ENCODE peak calls at places on chromosomes 5 and 9, in four cellular contexts. W, F, T and R are unnamed samples.

GRCh38 chr5:180085837-180086236 is 14.3 kb upstream of the RNF130 start:
- DNase-seq in W (peak), F (peak), T (no peak), R (no peak)

GRCh38 chr9:96061293-96061987 is 185.9 kb downstream of the ERCC6L2 start:
- DNase-seq in W (peak), F (peak), T (peak), R (peak)

GRCh38 chr5:1174122-1174936 is 27.1 kb upstream of the SLC6A19 start:
- DNase-seq in W (peak), F (peak), T (peak), R (peak)

GRCh38 chr5:17216176-17216973 is 1.1 kb upstream of the BASP1 start:
- DNase-seq in W (peak), F (peak), T (peak), R (peak)

GRCh38 chr9:120893585-120893857 is 16.5 kb upstream of the PHF19 start:
- DNase-seq in W (no peak), F (no peak), T (no peak), R (peak)

GRCh38 chr5:75281716-75282465 is 45.2 kb upstream of the ANKRD31 start:
- DNase-seq in W (no peak), F (peak), T (no peak), R (peak)

GRCh38 chr9:7186175-7186574 is 428.4 kb downstream of the KDM4C start:
- DNase-seq in W (peak), F (peak), T (no peak), R (peak)

GRCh38 chr5:150412319-150413175 is at the start of gene CD74:
- DNase-seq in W (peak), F (peak), T (peak), R (peak)

GRCh38 chr5:77008413-77008812 is 21.8 kb upstream of the AGGF1 start:
- DNase-seq in W (no peak), F (no peak), T (no peak), R (no peak)

GRCh38 chr9:108104991-108105390 is 615.4 kb upstream of the KLF4 start:
- DNase-seq in W (no peak), F (no peak), T (no peak), R (no peak)

GRCh38 chr9:83956288-83957028 is 23.6 kb downstream of the HNRNPK start:
- DNase-seq in W (peak), F (no peak), T (no peak), R (no peak)

GRCh38 chr5:34915139-34915855 is at the start of the genes BRIX1 and RAD1:
- DNase-seq in W (peak), F (peak), T (peak), R (peak)
- H2BK15ac ChIP-seq in W (no peak), F (no peak), T (no peak), R (peak)

GRCh38 chr9:99177576-99178365 is 44.0 kb downstream of the ALG2 start:
- DNase-seq in W (no peak), F (no peak), T (no peak), R (no peak)
- H3K56ac ChIP-seq in W (no peak), F (no peak), T (no peak), R (no peak)

GRCh38 chr5:91280062-91280941 is 102.8 kb downstream of the ARRDC3 start:
- DNase-seq in W (peak), F (peak), T (peak), R (peak)
- H2BK15ac ChIP-seq in W (no peak), F (no peak), T (peak), R (peak)

GRCh38 chr5:82859439-82860140 is 217.6 kb downstream of the TMEM167A start:
- DNase-seq in W (no peak), F (no peak), T (no peak), R (no peak)

GRCh38 chr5:82863260-82863659 is 213.9 kb downstream of the TMEM167A start:
- DNase-seq in W (no peak), F (no peak), T (no peak), R (no peak)

GRCh38 chr5:82861705-82862104 is 215.5 kb downstream of the TMEM167A start:
- DNase-seq in W (no peak), F (no peak), T (no peak), R (no peak)

GRCh38 chr5:82865625-82866024 is 211.6 kb downstream of the TMEM167A start:
- DNase-seq in W (no peak), F (no peak), T (no peak), R (no peak)

DNA sequence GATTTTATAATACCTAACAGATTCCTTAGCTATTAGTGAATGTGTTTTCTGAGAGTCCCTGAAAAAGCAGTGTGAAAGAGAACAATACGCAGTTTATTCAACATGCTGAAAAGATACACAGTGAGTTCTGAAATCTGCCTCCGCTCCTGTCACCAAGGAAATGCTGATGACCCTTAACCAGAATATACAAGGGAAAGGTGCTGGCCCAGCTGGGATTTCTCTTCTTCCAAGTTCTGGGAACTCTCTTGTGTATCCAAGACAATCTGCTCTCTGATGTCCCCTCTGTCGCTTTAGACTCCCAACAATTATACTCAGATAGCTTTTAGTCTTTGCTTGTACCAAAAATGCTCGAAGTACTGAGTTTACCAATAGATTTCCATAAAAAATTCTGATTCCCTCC is 214.9 kb downstream of the TMEM167A start:
- DNase-seq in W (no peak), F (no peak), T (no peak), R (no peak)
- H3K56ac ChIP-seq in W (no peak), F (no peak), T (no peak), R (no peak)

GRCh38 chr5:71455427-71456361 is at the start of gene BDP1:
- DNase-seq in W (peak), F (peak), T (peak), R (peak)
- H2BK15ac ChIP-seq in W (no peak), F (no peak), T (no peak), R (no peak)

DNA sequence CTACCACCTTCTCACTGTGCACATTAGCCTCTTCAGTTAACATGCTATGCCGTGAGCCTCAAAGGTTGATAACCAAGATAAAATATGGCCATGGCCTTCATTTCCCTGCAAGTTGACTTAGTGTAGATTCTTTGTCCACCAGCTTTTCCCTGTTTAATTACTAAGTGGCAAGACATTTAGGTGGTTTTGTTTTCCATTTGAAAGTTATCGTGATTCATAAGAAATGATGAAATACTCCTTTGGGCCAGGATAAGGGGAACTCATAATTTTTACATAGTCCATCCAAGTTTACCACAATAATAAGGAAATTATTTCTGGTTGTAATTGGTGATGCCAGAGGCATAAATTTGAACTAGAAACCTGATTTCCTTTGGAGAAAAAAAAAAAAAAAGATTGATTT is 609.6 kb downstream of the TAF11L14 start:
- DNase-seq in W (no peak), F (no peak), T (no peak), R (no peak)
- H3K56ac ChIP-seq in W (no peak), F (no peak), T (no peak), R (no peak)

GRCh38 chr9:134969401-134969800 is 51.7 kb upstream of the FCN1 start:
- DNase-seq in W (no peak), F (no peak), T (no peak), R (no peak)
- H2BK15ac ChIP-seq in W (no peak), F (no peak), T (no peak), R (no peak)

GRCh38 chr5:6260846-6261245 is 117.5 kb downstream of the MED10 start:
- DNase-seq in W (no peak), F (no peak), T (no peak), R (no peak)

GRCh38 chr5:6261256-6261655 is 117.1 kb downstream of the MED10 start:
- DNase-seq in W (no peak), F (no peak), T (no peak), R (no peak)

GRCh38 chr5:6262651-6263363 is 115.5 kb downstream of the MED10 start:
- DNase-seq in W (no peak), F (no peak), T (no peak), R (no peak)

GRCh38 chr5:6264394-6264793 is 114.0 kb downstream of the MED10 start:
- DNase-seq in W (no peak), F (no peak), T (no peak), R (no peak)

DNA sequence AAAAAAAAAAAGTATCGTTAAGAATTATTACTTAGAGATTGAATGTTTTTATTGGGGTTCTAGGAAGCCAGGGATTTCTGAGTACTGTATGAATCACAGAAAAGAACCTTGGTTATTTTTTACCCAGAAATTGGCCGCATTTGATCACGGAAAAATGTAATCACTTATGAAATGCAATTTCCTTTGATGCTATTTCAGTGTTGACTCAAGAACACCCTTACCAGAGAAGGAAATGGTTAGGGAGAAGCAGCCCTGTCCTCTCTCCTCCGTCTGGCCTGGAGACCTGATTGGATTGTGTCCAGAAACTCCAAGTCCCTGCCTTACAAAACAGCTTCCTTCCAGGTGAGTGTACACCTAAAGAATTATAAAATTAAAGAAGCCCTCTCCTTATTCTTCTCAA is 116.7 kb downstream of the MED10 start:
- DNase-seq in W (no peak), F (no peak), T (no peak), R (no peak)
- H3K56ac ChIP-seq in W (no peak), F (no peak), T (no peak), R (no peak)